ENCODE peak calls at places on chromosomes 11 and 22, in four cellular contexts. Y is fibroblast of lung, J is kidney, X is colonic mucosa. G is an unnamed sample.

GRCh38 chr11:125777309-125777708 is 1.3 kb downstream of the PATE2 start:
- DNase-seq in X (no peak), Y (no peak), J (no peak), G (no peak)

GRCh38 chr11:129853508-129854228 is 38.0 kb downstream of the TMEM45B start:
- DNase-seq in Y (peak), X (peak), J (peak), G (no peak)

GRCh38 chr22:36439481-36440271 is 41.8 kb downstream of the TXN2 start:
- DNase-seq in Y (peak), X (peak), J (peak), G (no peak)

GRCh38 chr11:41307371-41308080 is 151.9 kb downstream of the LRRC4C start:
- DNase-seq in Y (no peak), J (no peak), X (no peak), G (no peak)

GRCh38 chr22:41242396-41243117 is 1.8 kb upstream of the CHADL start:
- DNase-seq in J (no peak), X (no peak), Y (no peak), G (no peak)

GRCh38 chr11:72630104-72630852 is 43.9 kb downstream of the PDE2A start:
- DNase-seq in Y (no peak), X (no peak), J (no peak), G (no peak)

GRCh38 chr11:127485541-127485940 is 485.0 kb upstream of the KIRREL3 start:
- DNase-seq in X (no peak), J (no peak), Y (no peak), G (no peak)

GRCh38 chr22:46673677-46674236 is 53.6 kb downstream of the GRAMD4 start:
- DNase-seq in J (no peak), Y (no peak), X (no peak), G (no peak)

GRCh38 chr11:77067776-77068460 is 1.1 kb downstream of the CAPN5 start:
- DNase-seq in Y (no peak), J (peak), X (peak), G (no peak)

GRCh38 chr11:115623021-115623451 is 118.8 kb upstream of the CADM1 start:
- DNase-seq in X (peak), Y (peak), J (peak), G (no peak)

GRCh38 chr22:30926706-30927105 is 41.9 kb downstream of the MORC2 start:
- DNase-seq in Y (no peak), J (peak), X (no peak), G (no peak)

GRCh38 chr11:5596611-5597201 is at the start of gene TRIM6:
- DNase-seq in X (peak), Y (peak), J (peak), G (no peak)

GRCh38 chr22:39150848-39151215 is 1.6 kb downstream of the CBX7 start:
- DNase-seq in X (no peak), J (peak), Y (no peak), G (no peak)

GRCh38 chr11:2210366-2211112 is 38.9 kb upstream of the TH start:
- DNase-seq in J (peak), Y (no peak), X (peak), G (no peak)

GRCh38 chr11:125621995-125622394 is 3.0 kb upstream of the CHEK1 start:
- DNase-seq in J (no peak), X (no peak), Y (peak), G (no peak)

GRCh38 chr22:36641902-36642640 is 61.5 kb downstream of the CACNG2 start:
- DNase-seq in J (no peak), Y (peak), X (no peak), G (no peak)

GRCh38 chr11:118443590-118444218 is 7.4 kb downstream of the KMT2A start:
- DNase-seq in J (no peak), X (no peak), Y (no peak), G (no peak)

GRCh38 chr22:36680038-36680437 is 23.5 kb downstream of the CACNG2 start:
- DNase-seq in X (no peak), Y (no peak), J (no peak), G (no peak)

GRCh38 chr11:126808851-126809250 is 191.7 kb downstream of the KIRREL3 start:
- DNase-seq in Y (no peak), J (no peak), X (no peak), G (no peak)

GRCh38 chr22:37801946-37802309 is 5.8 kb upstream of the GCAT start:
- DNase-seq in Y (no peak), J (no peak), X (peak), G (no peak)

GRCh38 chr22:20547029-20547428 is 39.6 kb downstream of the MED15 start:
- DNase-seq in X (no peak), J (no peak), Y (no peak), G (no peak)

GRCh38 chr22:20548806-20549205 is 41.4 kb downstream of the MED15 start:
- DNase-seq in J (no peak), X (no peak), Y (no peak), G (no peak)

GRCh38 chr22:20546541-20546950 is 39.1 kb downstream of the MED15 start:
- DNase-seq in Y (no peak), J (no peak), X (no peak), G (no peak)

GRCh38 chr22:20542736-20543135 is 35.3 kb downstream of the MED15 start:
- DNase-seq in Y (no peak), X (no peak), J (no peak), G (no peak)

GRCh38 chr22:20545681-20546521 is 38.5 kb downstream of the MED15 start:
- DNase-seq in J (no peak), Y (no peak), X (no peak), G (no peak)
- H3K9ac ChIP-seq in J (no peak), Y (no peak), X (no peak), G (no peak)

DNA sequence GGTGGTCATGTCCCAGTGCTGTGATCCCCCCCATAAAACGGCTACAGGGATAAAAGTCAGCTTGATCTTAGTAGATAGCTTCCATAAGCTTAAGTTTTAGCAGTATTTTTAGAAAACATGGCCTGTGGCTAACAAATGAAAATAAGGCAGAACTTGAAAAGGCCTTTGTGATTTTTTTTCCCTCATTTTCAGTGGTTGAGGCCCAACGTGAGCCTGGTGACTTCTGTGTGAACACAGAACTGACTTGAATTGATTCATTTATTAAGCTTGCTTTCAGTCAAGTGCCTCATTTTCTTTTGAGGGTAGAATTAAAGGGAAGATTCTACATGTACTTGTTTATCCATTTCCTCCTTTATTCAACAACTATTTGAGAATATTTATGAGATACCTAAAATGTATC is 44.6 kb downstream of the CD44 start:
- DNase-seq in X (no peak), J (no peak), Y (no peak), G (no peak)
- H3K9ac ChIP-seq in X (no peak), J (no peak), Y (no peak), G (no peak)

GRCh38 chr11:64027619-64028397 is 7.9 kb upstream of the FLRT1 start:
- DNase-seq in Y (no peak), X (no peak), J (no peak), G (no peak)

GRCh38 chr11:64025205-64025604 is 10.5 kb upstream of the FLRT1 start:
- DNase-seq in J (no peak), Y (no peak), X (no peak), G (no peak)

GRCh38 chr11:64026575-64027213 is 9.0 kb upstream of the FLRT1 start:
- DNase-seq in X (no peak), Y (no peak), J (no peak), G (no peak)

GRCh38 chr11:64031001-64031400 is 4.7 kb upstream of the FLRT1 start:
- DNase-seq in X (no peak), J (no peak), Y (no peak), G (no peak)

GRCh38 chr11:64028398-64029115 is 7.2 kb upstream of the FLRT1 start:
- DNase-seq in X (no peak), Y (peak), J (no peak), G (no peak)
- H3K9ac ChIP-seq in X (no peak), Y (no peak), J (no peak), G (no peak)

GRCh38 chr11:128603752-128604472 is 16.6 kb upstream of the ETS1 start:
- DNase-seq in J (no peak), Y (no peak), X (no peak), G (no peak)
- H3K9ac ChIP-seq in J (no peak), Y (no peak), X (no peak), G (no peak)

GRCh38 chr11:122697636-122698167 is 42.2 kb downstream of the UBASH3B start:
- DNase-seq in Y (peak), X (no peak), J (no peak), G (no peak)

GRCh38 chr11:122700676-122701075 is 45.2 kb downstream of the UBASH3B start:
- DNase-seq in J (no peak), Y (no peak), X (no peak), G (no peak)

GRCh38 chr11:122698390-122698789 is 42.9 kb downstream of the UBASH3B start:
- DNase-seq in J (no peak), Y (no peak), X (no peak), G (no peak)

GRCh38 chr11:122695076-122695620 is 39.6 kb downstream of the UBASH3B start:
- DNase-seq in Y (no peak), J (no peak), X (no peak), G (no peak)

DNA sequence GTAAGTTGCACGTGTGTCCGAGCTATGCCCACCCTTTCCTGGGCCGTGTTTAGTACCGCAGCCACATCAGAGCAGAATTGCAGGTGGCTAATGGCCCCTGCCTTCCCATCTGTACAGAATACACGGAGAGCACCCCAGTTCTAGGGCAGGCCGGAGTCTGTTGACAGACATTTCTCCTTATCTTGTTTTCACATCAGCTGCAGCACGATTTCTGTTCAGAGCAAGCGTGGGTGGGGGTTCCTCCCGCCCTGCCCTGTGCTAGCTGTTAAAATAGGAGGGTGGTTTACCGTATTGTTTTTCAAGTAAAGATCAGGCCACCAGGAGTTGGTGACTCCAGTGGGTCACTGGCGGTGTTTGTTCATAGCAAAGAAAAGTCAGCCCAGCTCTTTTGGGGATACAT is 41.1 kb downstream of the UBASH3B start:
- DNase-seq in X (no peak), Y (no peak), J (no peak), G (no peak)
- H3K9ac ChIP-seq in X (no peak), Y (no peak), J (no peak), G (no peak)

GRCh38 chr11:62507023-62507422 is 39.6 kb downstream of the AHNAK start:
- DNase-seq in Y (no peak), J (no peak), X (no peak), G (no peak)

GRCh38 chr11:62505112-62505783 is 41.4 kb downstream of the AHNAK start:
- DNase-seq in X (peak), Y (no peak), J (no peak), G (no peak)

GRCh38 chr11:62506413-62506940 is 40.1 kb downstream of the AHNAK start:
- DNase-seq in Y (no peak), J (no peak), X (no peak), G (no peak)

GRCh38 chr11:62505784-62506145 is 40.8 kb downstream of the AHNAK start:
- DNase-seq in X (no peak), Y (no peak), J (peak), G (no peak)

DNA sequence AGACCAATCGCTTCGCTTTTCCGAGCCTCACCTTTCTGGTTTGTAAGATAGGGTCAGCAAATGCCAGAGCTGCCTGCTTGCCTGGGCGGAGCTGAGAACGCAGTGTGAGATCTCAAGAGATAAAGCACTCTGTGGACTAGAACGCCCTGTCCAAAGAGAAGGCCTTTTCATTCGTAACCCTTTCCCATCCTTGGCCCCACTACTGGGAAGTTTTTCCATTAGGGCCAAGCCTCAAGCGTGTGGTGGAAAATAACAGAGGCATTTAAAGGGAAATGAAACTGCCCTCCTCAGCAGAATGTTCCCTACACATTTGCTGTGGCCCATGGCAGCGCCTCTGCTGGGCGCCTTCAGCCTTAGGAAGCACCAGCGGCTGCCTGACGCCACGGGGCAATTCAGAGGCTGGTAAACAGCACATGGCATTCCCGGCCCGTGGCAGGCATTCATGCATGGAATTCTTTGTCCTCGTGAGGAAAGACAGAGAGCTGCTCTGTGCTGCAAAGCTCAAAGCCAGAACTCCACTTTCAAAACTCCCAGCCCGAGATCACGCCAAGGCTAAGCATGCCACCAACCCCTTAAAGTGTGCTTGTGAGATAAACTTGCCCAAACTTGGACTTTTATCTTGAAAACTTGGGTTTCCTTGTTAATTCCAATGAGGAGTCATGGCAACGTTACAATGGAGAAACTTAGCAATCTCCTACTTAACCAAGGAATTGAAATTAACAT is 38.1 kb downstream of the AHNAK start:
- DNase-seq in J (peak), X (peak), Y (peak), G (no peak)
- H3K9ac ChIP-seq in J (no peak), X (peak), Y (no peak), G (peak)

DNA sequence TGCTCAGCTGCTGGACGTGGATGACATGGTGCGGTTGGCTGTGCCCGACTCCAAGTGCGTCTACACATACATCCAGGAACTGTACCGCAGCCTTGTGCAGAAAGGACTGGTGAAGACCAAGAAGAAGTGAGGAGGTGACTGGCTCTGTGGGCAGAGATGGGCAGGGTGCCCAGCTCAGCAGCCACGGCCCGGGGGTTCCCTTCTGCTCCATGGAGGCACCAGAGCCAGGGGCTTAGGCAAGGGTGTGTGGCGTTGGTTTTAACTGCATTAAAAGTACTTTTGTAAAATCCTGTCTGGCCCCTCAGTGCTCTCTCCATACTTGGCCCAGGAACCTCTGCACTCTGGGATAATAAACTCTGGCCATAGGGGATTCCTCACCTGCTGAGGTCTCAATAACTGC is 12.6 kb downstream of the SMTNL1 start:
- DNase-seq in Y (no peak), J (no peak), X (no peak), G (no peak)
- H3K9ac ChIP-seq in Y (no peak), J (no peak), X (no peak), G (no peak)

GRCh38 chr11:61955031-61955415 is 4.9 kb downstream of the BEST1 start:
- DNase-seq in J (peak), X (peak), Y (peak), G (no peak)

GRCh38 chr11:61954106-61955030 is 4.2 kb downstream of the BEST1 start:
- DNase-seq in X (no peak), J (no peak), Y (peak), G (no peak)

GRCh38 chr11:61956191-61957027 is 6.3 kb downstream of the BEST1 start:
- DNase-seq in J (no peak), Y (no peak), X (no peak), G (no peak)

GRCh38 chr11:61957028-61957770 is 7.0 kb downstream of the BEST1 start:
- DNase-seq in Y (no peak), X (no peak), J (no peak), G (no peak)

DNA sequence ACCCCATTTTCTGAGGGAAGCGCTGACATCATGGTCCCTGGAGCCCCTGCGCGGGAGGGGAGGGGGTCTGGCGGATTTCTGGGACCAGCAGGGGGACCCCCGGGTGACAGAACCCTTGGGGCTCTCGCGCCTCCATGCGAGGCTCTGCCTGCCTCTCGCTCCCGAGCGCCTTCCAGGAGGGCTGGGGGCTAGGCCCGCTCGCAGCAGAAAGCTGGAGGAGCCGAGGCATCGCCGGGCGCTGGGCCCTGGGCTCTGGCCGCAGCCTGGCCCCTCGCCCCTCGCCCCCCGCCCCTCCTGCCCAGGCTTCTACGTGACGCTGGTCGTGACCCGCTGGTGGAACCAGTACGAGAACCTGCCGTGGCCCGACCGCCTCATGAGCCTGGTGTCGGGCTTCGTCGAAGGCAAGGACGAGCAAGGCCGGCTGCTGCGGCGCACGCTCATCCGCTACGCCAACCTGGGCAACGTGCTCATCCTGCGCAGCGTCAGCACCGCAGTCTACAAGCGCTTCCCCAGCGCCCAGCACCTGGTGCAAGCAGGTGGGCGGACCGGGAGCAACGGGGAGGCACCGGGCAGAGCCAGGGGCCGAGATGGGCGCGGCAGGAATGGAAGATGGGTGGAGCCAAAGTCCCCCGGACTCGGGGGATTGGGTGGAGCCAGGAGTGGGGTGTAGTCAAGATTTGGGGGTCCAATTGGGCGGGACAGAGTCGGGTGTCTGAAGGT is 5.4 kb downstream of the BEST1 start:
- DNase-seq in J (peak), X (peak), Y (no peak), G (no peak)
- H3K9ac ChIP-seq in J (no peak), X (peak), Y (peak), G (no peak)

DNA sequence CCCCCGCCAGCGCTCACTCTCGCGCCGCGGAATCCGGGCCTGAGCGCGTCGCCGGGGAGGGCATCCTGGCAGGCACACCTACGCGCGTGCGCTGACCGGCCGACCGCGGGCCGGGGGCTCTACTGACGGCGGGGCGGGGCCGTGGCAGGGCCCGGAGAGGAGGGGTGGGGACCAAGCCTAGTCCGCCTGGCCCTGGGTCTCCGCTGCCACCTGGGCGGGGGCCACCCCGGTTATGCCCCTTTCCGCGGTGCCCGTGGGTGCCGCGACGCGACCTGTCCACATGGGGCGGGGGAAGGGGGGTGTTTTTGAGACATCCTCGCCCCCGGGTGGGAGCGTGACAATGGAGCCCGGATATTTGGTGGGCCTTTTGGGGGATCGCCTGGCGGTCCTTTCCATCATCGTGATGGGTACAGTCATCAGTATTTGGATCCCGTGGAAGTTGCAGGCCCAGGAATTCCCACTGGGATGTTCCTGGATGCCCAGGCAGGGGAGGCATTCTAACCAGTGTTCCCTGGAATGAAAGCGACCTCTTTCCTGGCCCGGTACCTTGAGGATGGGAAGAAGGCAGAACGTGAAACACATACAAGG is 2.2 kb downstream of the NCAM1 start:
- DNase-seq in J (no peak), Y (no peak), X (no peak), G (no peak)
- H3K9ac ChIP-seq in J (no peak), Y (no peak), X (no peak), G (no peak)

G was measured in SK-N-MC.